ENCODE peak calls at places on chromosomes 13 and 19, in five cellular contexts. A, D, V, X and T are unnamed samples.

GRCh38 chr19:34288381-34288780 is 34.0 kb downstream of the GARRE1 start:
- DNase-seq in A (no peak), D (no peak), V (no peak), X (no peak), T (no peak)

GRCh38 chr19:19595171-19595701 is 23.3 kb downstream of the PBX4 start:
- DNase-seq in A (peak; percentile 46), D (no peak), V (peak; percentile 73), X (no peak), T (no peak)

GRCh38 chr13:80871481-80871880 is 530.6 kb upstream of the SPRY2 start:
- DNase-seq in A (no peak), D (no peak), V (peak; percentile 62), X (no peak), T (no peak)

GRCh38 chr19:1856698-1857603 is 6.4 kb downstream of the KLF16 start:
- DNase-seq in A (peak; percentile 89), D (peak; percentile 84), V (peak; percentile 75), X (peak; percentile 82), T (peak; percentile 93)

GRCh38 chr13:47680752-47681151 is 320.3 kb downstream of the SUCLA2 start:
- DNase-seq in A (peak; percentile 61), D (peak; percentile 49), V (peak; percentile 76), X (no peak), T (no peak)

GRCh38 chr19:46678110-46678732 is 17.2 kb upstream of the DACT3 start:
- DNase-seq in A (peak; percentile 26), D (no peak), V (no peak), X (no peak), T (no peak)

GRCh38 chr19:11881151-11881800 is 6.3 kb upstream of the ZNF69 start:
- DNase-seq in A (peak; percentile 59), D (peak; percentile 50), V (peak; percentile 62), X (peak; percentile 20), T (peak; percentile 75)

GRCh38 chr13:42486711-42487198 is 87.2 kb upstream of the TNFSF11 start:
- DNase-seq in A (peak; percentile 85), D (no peak), V (peak; percentile 97), X (no peak), T (no peak)

GRCh38 chr19:38298841-38299680 is 5.0 kb upstream of the C19orf33 start:
- DNase-seq in A (no peak), D (no peak), V (peak; percentile 34), X (no peak), T (no peak)

GRCh38 chr13:28817204-28817603 is 2.9 kb upstream of the MTUS2 start:
- DNase-seq in A (no peak), D (no peak), V (no peak), X (no peak), T (no peak)

GRCh38 chr19:46296722-46297431 is at the start of gene HIF3A:
- DNase-seq in A (peak; percentile 36), D (no peak), V (peak; percentile 80), X (peak; percentile 67), T (no peak)